ENCODE peak calls at places on chromosomes 2 and 18, in four cellular contexts. N is K562, S is HepG2, M is GM12878. G is an unnamed sample.

GRCh38 chr2:171515672-171516298 is 6.5 kb upstream of the CYBRD1 start:
- DNase-seq in S (no peak), N (no peak), M (no peak), G (no peak)

GRCh38 chr2:46020416-46020815 is 276.8 kb upstream of the EPAS1 start:
- DNase-seq in S (no peak), M (no peak), N (no peak), G (no peak)

GRCh38 chr2:18178736-18179349 is 300.4 kb downstream of the KCNS3 start:
- DNase-seq in S (peak; percentile 28), N (peak; percentile 55), M (peak; percentile 13), G (peak; percentile 43)

GRCh38 chr2:73264332-73264606 is 20.0 kb downstream of the FBXO41 start:
- DNase-seq in M (no peak), S (no peak), N (no peak), G (no peak)

GRCh38 chr2:246489-247145 is 17.2 kb downstream of the SH3YL1 start:
- DNase-seq in S (peak; percentile 81), N (peak; percentile 20), M (no peak), G (peak; percentile 61)

GRCh38 chr2:128547667-128548066 is 229.0 kb upstream of the HS6ST1 start:
- DNase-seq in M (no peak), S (no peak), N (no peak), G (no peak)

GRCh38 chr2:166088634-166089033 is 39.2 kb downstream of the SCN1A start:
- DNase-seq in N (no peak), S (peak; percentile 53), M (no peak), G (no peak)

GRCh38 chr2:179332903-179333302 is 68.3 kb upstream of the SESTD1 start:
- DNase-seq in N (no peak), S (peak; percentile 61), M (no peak), G (no peak)

GRCh38 chr2:215401896-215402379 is 33.9 kb downstream of the FN1 start:
- DNase-seq in N (no peak), M (no peak), S (no peak), G (no peak)

GRCh38 chr2:24888177-24888576 is 31.9 kb downstream of the ADCY3 start:
- DNase-seq in M (no peak), S (no peak), N (no peak), G (no peak)

GRCh38 chr2:147327636-147328035 is 517.2 kb upstream of the ACVR2A start:
- DNase-seq in S (no peak), M (peak; percentile 28), N (no peak), G (no peak)

GRCh38 chr18:74631242-74632087 is 33.8 kb downstream of the ZNF407 start:
- DNase-seq in S (no peak), M (no peak), N (no peak), G (no peak)

GRCh38 chr2:151891566-151892194 is 63.5 kb upstream of the ARL5A start:
- DNase-seq in N (no peak), S (peak; percentile 14), M (no peak), G (no peak)

GRCh38 chr2:48249093-48249492 is 280.9 kb upstream of the STON1 start:
- DNase-seq in N (no peak), S (no peak), M (no peak), G (no peak)

GRCh38 chr2:85537600-85538506 is 1.1 kb upstream of the MAT2A start:
- DNase-seq in M (no peak), N (peak; percentile 32), S (peak; percentile 78), G (peak; percentile 72)

GRCh38 chr18:7512326-7512725 is 54.8 kb upstream of the PTPRM start:
- DNase-seq in M (no peak), S (no peak), N (no peak), G (peak; percentile 33)

GRCh38 chr18:71252351-71252862 is 963.6 kb downstream of the SOCS6 start:
- DNase-seq in N (no peak), S (no peak), M (no peak), G (no peak)

GRCh38 chr2:202965810-202966454 is 48.7 kb upstream of the NBEAL1 start:
- DNase-seq in N (peak; percentile 50), S (peak; percentile 17), M (peak; percentile 60), G (no peak)

GRCh38 chr2:43100883-43101662 is 125.3 kb downstream of the ZFP36L2 start:
- DNase-seq in S (no peak), M (no peak), N (no peak), G (no peak)

GRCh38 chr2:100807707-100808106 is 12.2 kb upstream of the NPAS2 start:
- DNase-seq in M (no peak), S (no peak), N (no peak), G (no peak)

GRCh38 chr2:100810603-100811145 is 9.3 kb upstream of the NPAS2 start:
- DNase-seq in M (no peak), S (no peak), N (no peak), G (no peak)

GRCh38 chr2:100809486-100809885 is 10.5 kb upstream of the NPAS2 start:
- DNase-seq in N (no peak), S (no peak), M (no peak), G (no peak)

GRCh38 chr2:100802076-100802475 is 17.9 kb upstream of the NPAS2 start:
- DNase-seq in M (no peak), N (no peak), S (no peak), G (no peak)

GRCh38 chr2:100806550-100806949 is 13.4 kb upstream of the NPAS2 start:
- DNase-seq in N (no peak), M (no peak), S (no peak), G (no peak)
- TF ChIP-seq FOXM1 in N (no peak), M (no peak), S (no peak), G (no peak)

DNA sequence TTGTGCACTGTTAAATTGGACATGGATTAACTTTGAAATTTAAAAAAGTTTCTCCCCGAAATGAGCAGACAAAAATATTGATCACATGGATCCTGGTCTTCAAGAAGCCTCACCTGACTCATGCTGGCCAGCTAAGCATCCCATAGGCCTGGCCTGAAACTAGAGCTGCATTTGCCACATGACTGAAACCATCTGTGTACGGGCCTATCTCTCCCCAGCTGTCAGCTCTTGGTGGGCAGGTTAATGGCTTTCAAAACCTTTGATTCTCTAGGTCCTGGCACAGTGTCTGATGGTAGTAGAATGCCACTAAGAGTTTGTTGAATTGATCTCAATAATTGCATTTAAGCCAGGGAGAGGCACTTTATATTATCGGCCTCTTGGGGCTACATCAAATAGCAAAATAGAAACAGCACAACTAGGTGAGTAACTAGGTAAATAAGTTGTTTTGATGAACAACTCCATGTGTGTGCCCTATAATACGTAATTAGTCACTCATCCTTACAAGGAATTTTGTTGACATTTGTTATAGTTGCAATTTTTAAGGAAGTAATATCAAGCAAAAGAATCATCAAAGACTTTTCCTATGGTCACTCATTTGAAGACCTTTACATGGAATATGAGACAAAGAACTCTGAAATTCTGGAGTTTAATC is 251.1 kb downstream of the SP3 start:
- DNase-seq in S (no peak), M (no peak), N (no peak), G (no peak)
- TF ChIP-seq NFIC in S (no peak), M (no peak), N (no peak), G (no peak)

DNA sequence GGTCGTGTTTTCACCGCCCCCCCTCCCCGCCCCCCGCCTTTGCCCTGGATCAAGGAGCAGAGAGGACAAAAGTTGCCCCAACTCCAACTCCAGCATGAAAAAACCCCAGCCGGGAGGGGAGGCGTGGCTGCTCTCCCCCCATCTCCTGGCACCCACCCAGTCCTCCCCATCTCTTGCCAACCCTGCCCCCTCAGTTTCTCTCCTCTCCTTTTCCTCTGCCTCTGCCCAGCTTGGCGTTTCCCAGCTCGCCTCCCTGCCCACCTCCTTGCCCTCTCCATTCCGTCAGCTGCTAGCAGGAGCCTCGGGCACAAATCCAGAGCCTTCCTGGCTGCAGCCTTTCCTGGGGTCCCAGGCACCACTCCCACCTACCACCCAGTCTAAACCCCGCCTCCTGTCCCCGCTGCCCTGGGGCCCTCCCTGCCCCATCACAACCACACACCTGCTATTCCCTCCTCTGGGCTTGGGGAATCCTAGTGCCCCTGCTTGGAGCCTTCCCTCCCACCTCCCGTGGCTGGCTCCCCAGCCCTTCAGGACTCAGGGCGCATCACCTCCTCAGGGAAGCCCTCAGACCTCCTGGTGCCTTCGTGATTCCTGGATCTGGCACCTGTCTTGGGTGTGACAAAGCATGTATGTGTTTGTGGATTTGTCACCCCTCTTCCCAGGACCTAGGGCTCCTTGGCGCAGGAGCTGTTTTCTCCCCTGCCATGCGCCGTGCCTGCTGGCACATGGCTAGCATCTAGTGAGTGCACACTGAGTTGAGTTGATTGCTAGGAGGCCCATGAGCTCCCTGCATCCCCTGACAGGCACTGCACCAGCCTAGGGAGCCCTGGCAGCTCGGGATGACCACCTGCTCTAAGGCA is 209.1 kb downstream of the TFCP2L1 start:
- DNase-seq in S (no peak), N (no peak), M (no peak), G (peak; percentile 61)
- H3K4me3 ChIP-seq in S (no peak overlapping the region), N (no peak overlapping the region), M (no peak overlapping the region), G (no peak overlapping the region)

DNA sequence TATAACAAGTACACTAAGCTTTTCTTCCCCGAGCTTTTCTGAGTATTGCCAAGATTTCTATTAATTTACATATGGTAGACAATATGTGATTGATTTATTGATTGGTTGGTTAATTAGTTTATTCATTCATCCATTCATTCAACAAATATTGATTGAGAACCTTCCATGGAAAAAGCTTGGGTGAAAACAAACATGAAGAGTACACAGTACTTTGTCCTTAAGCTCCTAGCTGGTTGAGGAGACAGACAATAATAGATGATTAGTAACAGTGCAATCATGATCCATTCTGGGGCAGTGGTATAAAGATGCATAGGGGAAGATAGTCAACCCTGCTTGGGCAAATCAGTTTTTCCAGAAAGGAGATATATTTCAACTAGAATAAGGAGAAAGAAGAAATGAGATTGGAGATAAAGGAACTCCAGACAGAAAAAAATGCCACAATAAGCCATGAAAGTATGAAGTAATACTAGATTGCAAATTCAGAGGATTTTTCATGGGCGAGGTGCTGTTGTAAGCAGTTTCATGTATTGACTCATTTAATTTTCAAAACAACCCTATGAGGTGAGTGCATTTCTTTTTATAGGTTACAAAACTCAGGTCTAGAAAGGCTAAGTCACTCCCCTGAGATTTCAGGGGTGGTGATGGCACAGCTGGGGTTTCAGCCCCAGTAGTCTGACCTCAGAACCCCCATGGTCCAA is 129.5 kb downstream of the RND3 start:
- DNase-seq in M (peak; percentile 27), S (no peak), N (no peak), G (no peak)
- TF ChIP-seq FOXM1 in M (no peak), S (no peak), N (no peak), G (no peak)

GRCh38 chr18:48607049-48607984 is 68.5 kb downstream of the CTIF start:
- DNase-seq in S (peak; percentile 9), M (no peak), N (no peak), G (no peak)
- TF ChIP-seq NFIC in S (no peak), M (no peak), N (no peak), G (peak; percentile 91)

DNA sequence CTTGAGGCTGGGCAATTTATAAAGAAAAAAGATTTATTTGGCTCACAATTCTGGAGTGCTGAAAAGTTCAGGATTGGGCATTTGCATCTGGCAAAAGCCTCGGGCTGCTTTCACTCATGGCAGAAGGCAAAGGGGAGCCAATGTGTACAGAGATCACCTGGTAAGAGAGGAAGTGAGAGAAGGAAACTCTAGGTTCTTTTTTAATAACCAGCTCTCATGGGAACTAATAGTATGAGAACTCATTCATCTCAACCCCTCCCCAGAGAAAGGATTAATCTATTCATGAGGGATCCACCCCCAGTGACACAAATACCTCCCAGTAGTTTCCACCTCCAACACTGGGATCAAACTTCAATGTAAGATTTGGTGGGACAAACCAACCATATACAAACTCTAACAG is 129.0 kb downstream of the EVA1A start:
- DNase-seq in M (peak; percentile 88), S (no peak), N (no peak), G (no peak)
- H3K4me3 ChIP-seq in M (peak overlapping the region; percentile 32), S (no peak overlapping the region), N (no peak overlapping the region), G (no peak overlapping the region)

G was measured in SK-N-SH.